ENCODE peak calls at places on chromosomes 5 and 9, in seven cellular contexts. One of them, this sample, is unnamed.

GRCh38 chr5:20694121-20694520 is 706.1 kb upstream of the CDH18 start:
- DNase-seq in AG09319: no peak
- DNase-seq in lung: no peak
- DNase-seq in A549: no peak
- DNase-seq in T-cell: no peak
- DNase-seq in globus pallidus: no peak
- DNase-seq in NCI-H1694: no peak
- DNase-seq in this sample: no peak

GRCh38 chr5:38452201-38452600 is 104.2 kb downstream of the LIFR start:
- DNase-seq in AG09319: no peak
- DNase-seq in lung: no peak
- DNase-seq in A549: no peak
- DNase-seq in T-cell: no peak
- DNase-seq in globus pallidus: no peak
- DNase-seq in NCI-H1694: no peak
- DNase-seq in this sample: no peak

GRCh38 chr9:34573599-34574325 is 15.8 kb downstream of the CNTFR start:
- DNase-seq in AG09319: no peak
- DNase-seq in lung: no peak
- DNase-seq in A549: no peak
- DNase-seq in T-cell: no peak
- DNase-seq in globus pallidus: no peak
- DNase-seq in NCI-H1694: no peak
- DNase-seq in this sample: no peak

GRCh38 chr9:16421534-16421933 is 448.9 kb downstream of the BNC2 start:
- DNase-seq in AG09319: no peak
- DNase-seq in lung: no peak
- DNase-seq in A549: no peak
- DNase-seq in T-cell: no peak
- DNase-seq in globus pallidus: no peak
- DNase-seq in NCI-H1694: no peak
- DNase-seq in this sample: no peak

GRCh38 chr5:58456486-58456885 is 3.4 kb downstream of the PLK2 start:
- DNase-seq in AG09319: no peak
- DNase-seq in lung: no peak
- DNase-seq in A549: no peak
- DNase-seq in T-cell: no peak
- DNase-seq in globus pallidus: no peak
- DNase-seq in NCI-H1694: no peak
- DNase-seq in this sample: no peak

GRCh38 chr5:27010646-27011045 is 27.7 kb downstream of the CDH9 start:
- DNase-seq in AG09319: no peak
- DNase-seq in lung: no peak
- DNase-seq in A549: no peak
- DNase-seq in T-cell: no peak
- DNase-seq in globus pallidus: no peak
- DNase-seq in NCI-H1694: no peak
- DNase-seq in this sample: no peak

GRCh38 chr9:135989722-135990467 is 28.7 kb upstream of the UBAC1 start:
- DNase-seq in AG09319: no peak
- DNase-seq in lung: no peak
- DNase-seq in A549: no peak
- DNase-seq in T-cell: no peak
- DNase-seq in globus pallidus: no peak
- DNase-seq in NCI-H1694: peak
- DNase-seq in this sample: peak

GRCh38 chr9:101087426-101087825 is 58.9 kb downstream of the PLPPR1 start:
- DNase-seq in AG09319: no peak
- DNase-seq in lung: no peak
- DNase-seq in A549: no peak
- DNase-seq in T-cell: no peak
- DNase-seq in globus pallidus: no peak
- DNase-seq in NCI-H1694: no peak
- DNase-seq in this sample: no peak

GRCh38 chr5:569358-569867 is 42.7 kb upstream of the CEP72 start:
- DNase-seq in AG09319: no peak
- DNase-seq in lung: no peak
- DNase-seq in A549: no peak
- DNase-seq in T-cell: no peak
- DNase-seq in globus pallidus: no peak
- DNase-seq in NCI-H1694: no peak
- DNase-seq in this sample: no peak

GRCh38 chr5:141040093-141040762 is 10.9 kb upstream of the PCDHB1 start:
- DNase-seq in AG09319: no peak
- DNase-seq in lung: peak
- DNase-seq in A549: peak
- DNase-seq in T-cell: no peak
- DNase-seq in globus pallidus: peak
- DNase-seq in NCI-H1694: peak
- DNase-seq in this sample: peak

GRCh38 chr9:130426467-130426773 is 18.3 kb upstream of the ASS1 start:
- DNase-seq in AG09319: no peak
- DNase-seq in lung: no peak
- DNase-seq in A549: no peak
- DNase-seq in T-cell: no peak
- DNase-seq in globus pallidus: no peak
- DNase-seq in NCI-H1694: no peak
- DNase-seq in this sample: no peak

GRCh38 chr5:130295235-130295634 is 391.0 kb downstream of the CHSY3 start:
- DNase-seq in AG09319: no peak
- DNase-seq in lung: no peak
- DNase-seq in A549: no peak
- DNase-seq in T-cell: no peak
- DNase-seq in globus pallidus: no peak
- DNase-seq in NCI-H1694: no peak
- DNase-seq in this sample: no peak

GRCh38 chr5:58407042-58407709 is 52.7 kb downstream of the PLK2 start:
- DNase-seq in AG09319: peak
- DNase-seq in lung: no peak
- DNase-seq in A549: peak
- DNase-seq in T-cell: no peak
- DNase-seq in globus pallidus: no peak
- DNase-seq in NCI-H1694: no peak
- DNase-seq in this sample: no peak

GRCh38 chr9:123695391-123695790 is 234.5 kb downstream of the DENND1A start:
- DNase-seq in AG09319: no peak
- DNase-seq in lung: no peak
- DNase-seq in A549: no peak
- DNase-seq in T-cell: no peak
- DNase-seq in globus pallidus: no peak
- DNase-seq in NCI-H1694: no peak
- DNase-seq in this sample: no peak

GRCh38 chr9:99377790-99378775 is 156.0 kb downstream of the SEC61B start:
- DNase-seq in AG09319: no peak
- DNase-seq in lung: no peak
- DNase-seq in A549: no peak
- DNase-seq in T-cell: no peak
- DNase-seq in globus pallidus: peak
- DNase-seq in NCI-H1694: no peak
- DNase-seq in this sample: no peak

GRCh38 chr5:68334550-68334880 is 119.0 kb downstream of the PIK3R1 start:
- DNase-seq in AG09319: no peak
- DNase-seq in lung: no peak
- DNase-seq in A549: no peak
- DNase-seq in T-cell: no peak
- DNase-seq in globus pallidus: no peak
- DNase-seq in NCI-H1694: no peak
- DNase-seq in this sample: no peak

GRCh38 chr9:20981486-20981885 is 50.0 kb downstream of the HACD4 start:
- DNase-seq in AG09319: peak
- DNase-seq in lung: no peak
- DNase-seq in A549: peak
- DNase-seq in T-cell: no peak
- DNase-seq in globus pallidus: no peak
- DNase-seq in NCI-H1694: no peak
- DNase-seq in this sample: no peak

GRCh38 chr5:178667685-178668084 is 40.8 kb upstream of the CLK4 start:
- DNase-seq in AG09319: no peak
- DNase-seq in lung: no peak
- DNase-seq in A549: no peak
- DNase-seq in T-cell: no peak
- DNase-seq in globus pallidus: no peak
- DNase-seq in NCI-H1694: no peak
- DNase-seq in this sample: no peak

This sample was measured in posterior cingulate gyrus.